ENCODE peak calls at places on chromosomes 1 and 21, in ten cellular contexts. Q, V, L, M, C, B, Z, X, G and Y are unnamed samples. For H3K27me3, the result is how much of the 10 kb centered on the place peaks cover.

GRCh38 chr1:3135073-3135745 is 66.2 kb downstream of the PRDM16 start:
- DNase-seq in Q (no peak), V (no peak), L (peak), M (no peak), C (no peak), B (no peak), Z (peak), X (no peak), G (peak), Y (no peak)

GRCh38 chr1:2381741-2382620 is 9.4 kb downstream of the MORN1 start:
- DNase-seq in Q (peak), V (peak), L (peak), M (peak), C (peak), B (peak), Z (peak), X (peak), G (peak), Y (peak)

GRCh38 chr1:36123357-36123756 is 1.7 kb downstream of the COL8A2 start:
- DNase-seq in Q (no peak), V (no peak), L (no peak), M (no peak), C (no peak), B (no peak), Z (no peak), X (no peak), G (no peak), Y (no peak)

GRCh38 chr1:233340031-233340555 is 12.6 kb downstream of the MAP3K21 start:
- DNase-seq in Q (no peak), V (no peak), L (no peak), M (no peak), C (no peak), B (no peak), Z (no peak), X (no peak), G (no peak), Y (no peak)

GRCh38 chr1:222073307-222073995 is 331.6 kb upstream of the DUSP10 start:
- DNase-seq in Q (no peak), V (no peak), L (no peak), M (peak), C (peak), B (peak), Z (no peak), X (no peak), G (peak), Y (no peak)

GRCh38 chr1:222243902-222244301 is 304.0 kb downstream of the HHIPL2 start:
- DNase-seq in Q (no peak), V (no peak), L (no peak), M (no peak), C (no peak), B (peak), Z (no peak), X (no peak), G (no peak), Y (no peak)

GRCh38 chr1:9121891-9122409 is 7.0 kb downstream of the GPR157 start:
- DNase-seq in Q (no peak), V (no peak), L (no peak), M (no peak), C (no peak), B (no peak), Z (no peak), X (no peak), G (no peak), Y (no peak)

GRCh38 chr1:117757668-117758067 is 151.8 kb downstream of the TENT5C start:
- DNase-seq in Q (no peak), V (no peak), L (no peak), M (peak), C (peak), B (peak), Z (no peak), X (no peak), G (no peak), Y (no peak)

GRCh38 chr1:213693864-213694263 is 293.9 kb upstream of the PROX1 start:
- DNase-seq in Q (no peak), V (no peak), L (no peak), M (no peak), C (no peak), B (no peak), Z (no peak), X (no peak), G (peak), Y (no peak)

GRCh38 chr1:35808376-35809155 is 750 bp downstream of the AGO4 start:
- DNase-seq in Q (peak), V (peak), L (peak), M (peak), C (peak), B (peak), Z (no peak), X (no peak), G (peak), Y (peak)

GRCh38 chr1:202143768-202144509 is 598 bp downstream of the ARL8A start:
- DNase-seq in Q (peak), V (peak), L (no peak), M (peak), C (peak), B (no peak), Z (peak), X (no peak), G (peak), Y (no peak)

GRCh38 chr1:58989845-58990244 is 206.0 kb upstream of the JUN start:
- DNase-seq in Q (no peak), V (no peak), L (no peak), M (no peak), C (no peak), B (no peak), Z (no peak), X (no peak), G (no peak), Y (no peak)

GRCh38 chr1:116133696-116134095 is 22.5 kb downstream of the MAB21L3 start:
- DNase-seq in Q (no peak), V (no peak), L (no peak), M (no peak), C (no peak), B (no peak), Z (no peak), X (no peak), G (no peak), Y (no peak)

GRCh38 chr1:97243973-97244560 is 522.5 kb downstream of the PTBP2 start:
- DNase-seq in Q (no peak), V (no peak), L (no peak), M (peak), C (peak), B (peak), Z (no peak), X (no peak), G (peak), Y (no peak)

GRCh38 chr21:33207471-33208149 is 22.1 kb upstream of the IFNAR2 start:
- DNase-seq in Q (peak), V (no peak), L (no peak), M (no peak), C (no peak), B (no peak), Z (no peak), X (no peak), G (no peak), Y (no peak)

GRCh38 chr1:81976539-81976938 is 175.8 kb downstream of the ADGRL2 start:
- DNase-seq in Q (no peak), V (no peak), L (no peak), M (no peak), C (no peak), B (no peak), Z (no peak), X (no peak), G (no peak), Y (no peak)

GRCh38 chr1:164836614-164837018 is 277.6 kb downstream of the PBX1 start:
- DNase-seq in Q (no peak), V (no peak), L (no peak), M (no peak), C (peak), B (no peak), Z (no peak), X (no peak), G (no peak), Y (no peak)

GRCh38 chr1:21638531-21639341 is 30.4 kb downstream of the RAP1GAP start:
- DNase-seq in Q (no peak), V (no peak), L (peak), M (peak), C (no peak), B (peak), Z (peak), X (peak), G (peak), Y (no peak)

GRCh38 chr21:45867041-45867630 is 114.4 kb upstream of the COL6A1 start:
- DNase-seq in Q (no peak), V (no peak), L (peak), M (no peak), C (no peak), B (no peak), Z (no peak), X (no peak), G (no peak), Y (no peak)

GRCh38 chr1:101373570-101373969 is 136.8 kb downstream of the S1PR1 start:
- DNase-seq in Q (no peak), V (no peak), L (no peak), M (no peak), C (no peak), B (no peak), Z (no peak), X (no peak), G (no peak), Y (no peak)

GRCh38 chr1:71859806-71860205 is 422.5 kb downstream of the NEGR1 start:
- DNase-seq in Q (no peak), V (no peak), L (no peak), M (no peak), C (no peak), B (no peak), Z (no peak), X (no peak), G (no peak), Y (no peak)

GRCh38 chr1:22143065-22143514 is at the start of gene WNT4:
- DNase-seq in Q (peak), V (peak), L (peak), M (no peak), C (peak), B (peak), Z (peak), X (no peak), G (peak), Y (no peak)

GRCh38 chr1:158809862-158810261 is 21.3 kb upstream of the MNDA start:
- DNase-seq in Q (no peak), V (no peak), L (no peak), M (no peak), C (no peak), B (no peak), Z (no peak), X (no peak), G (no peak), Y (no peak)

GRCh38 chr1:225466848-225467192 is 39.0 kb upstream of the LBR start:
- DNase-seq in Q (no peak), V (no peak), L (no peak), M (no peak), C (no peak), B (no peak), Z (peak), X (no peak), G (no peak), Y (peak)

GRCh38 chr1:7679873-7680790 is 91.0 kb upstream of the VAMP3 start:
- DNase-seq in Q (peak), V (peak), L (peak), M (peak), C (peak), B (no peak), Z (peak), X (no peak), G (peak), Y (no peak)

GRCh38 chr1:41493117-41493536 is 8.6 kb upstream of the EDN2 start:
- DNase-seq in Q (no peak), V (no peak), L (no peak), M (peak), C (peak), B (peak), Z (no peak), X (no peak), G (no peak), Y (no peak)

GRCh38 chr1:48536477-48536876 is 64.5 kb upstream of the SPATA6 start:
- DNase-seq in Q (no peak), V (no peak), L (no peak), M (no peak), C (no peak), B (peak), Z (no peak), X (no peak), G (no peak), Y (no peak)

GRCh38 chr1:208222376-208223110 is 21.6 kb downstream of the PLXNA2 start:
- DNase-seq in Q (no peak), V (no peak), L (no peak), M (no peak), C (no peak), B (no peak), Z (no peak), X (no peak), G (no peak), Y (no peak)

GRCh38 chr1:172533511-172534116 is 664 bp downstream of the SUCO start:
- DNase-seq in Q (peak), V (peak), L (peak), M (peak), C (peak), B (peak), Z (peak), X (peak), G (peak), Y (peak)

GRCh38 chr1:160061376-160062100 is 8.4 kb downstream of the KCNJ10 start:
- DNase-seq in Q (no peak), V (peak), L (no peak), M (no peak), C (no peak), B (no peak), Z (no peak), X (peak), G (peak), Y (no peak)

GRCh38 chr1:108584320-108584968 is 24.5 kb downstream of the EEIG2 start:
- DNase-seq in Q (no peak), V (no peak), L (no peak), M (no peak), C (no peak), B (peak), Z (no peak), X (no peak), G (no peak), Y (no peak)
- H3K27ac ChIP-seq in Q (no peak), V (no peak), L (peak), M (no peak), C (no peak), B (peak), Z (peak), X (peak), G (no peak), Y (peak)

DNA sequence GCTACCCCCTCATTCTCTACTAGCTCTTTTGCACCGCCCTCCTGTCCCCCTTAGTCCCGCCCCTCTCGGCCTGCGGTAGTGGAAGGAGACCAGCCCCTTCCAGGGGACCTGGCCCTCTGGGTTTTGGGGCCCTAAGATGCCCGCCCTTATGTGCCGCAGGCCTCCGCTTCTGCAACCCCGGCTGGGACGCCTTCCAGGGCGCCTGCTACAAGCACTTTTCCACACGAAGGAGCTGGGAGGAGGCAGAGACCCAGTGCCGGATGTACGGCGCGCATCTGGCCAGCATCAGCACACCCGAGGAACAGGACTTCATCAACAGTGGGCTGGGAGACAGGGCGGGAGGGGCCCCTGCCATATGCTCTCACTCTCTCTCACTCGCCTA is 14.9 kb downstream of the BCAN start:
- DNase-seq in Q (no peak), V (peak), L (no peak), M (peak), C (peak), B (no peak), Z (no peak), X (no peak), G (no peak), Y (peak)
- H3K27me3 ChIP-seq in Q (under half), V (under half), L (under half), M (half or more), C (half or more), B (under half), Z (under half), X (under half), G (under half), Y (under half)

GRCh38 chr1:152942161-152942560 is 4.8 kb upstream of the SPRR5 start:
- DNase-seq in Q (peak), V (no peak), L (no peak), M (no peak), C (no peak), B (no peak), Z (no peak), X (no peak), G (no peak), Y (no peak)

GRCh38 chr1:152946651-152947256 is at the start of gene SPRR5:
- DNase-seq in Q (no peak), V (no peak), L (no peak), M (no peak), C (no peak), B (no peak), Z (no peak), X (no peak), G (no peak), Y (no peak)

GRCh38 chr1:152940614-152941013 is 6.4 kb upstream of the SPRR5 start:
- DNase-seq in Q (peak), V (no peak), L (no peak), M (no peak), C (no peak), B (no peak), Z (no peak), X (no peak), G (no peak), Y (no peak)

GRCh38 chr1:152946248-152946647 is 758 bp upstream of the SPRR5 start:
- DNase-seq in Q (no peak), V (no peak), L (no peak), M (no peak), C (no peak), B (no peak), Z (no peak), X (no peak), G (no peak), Y (no peak)

DNA sequence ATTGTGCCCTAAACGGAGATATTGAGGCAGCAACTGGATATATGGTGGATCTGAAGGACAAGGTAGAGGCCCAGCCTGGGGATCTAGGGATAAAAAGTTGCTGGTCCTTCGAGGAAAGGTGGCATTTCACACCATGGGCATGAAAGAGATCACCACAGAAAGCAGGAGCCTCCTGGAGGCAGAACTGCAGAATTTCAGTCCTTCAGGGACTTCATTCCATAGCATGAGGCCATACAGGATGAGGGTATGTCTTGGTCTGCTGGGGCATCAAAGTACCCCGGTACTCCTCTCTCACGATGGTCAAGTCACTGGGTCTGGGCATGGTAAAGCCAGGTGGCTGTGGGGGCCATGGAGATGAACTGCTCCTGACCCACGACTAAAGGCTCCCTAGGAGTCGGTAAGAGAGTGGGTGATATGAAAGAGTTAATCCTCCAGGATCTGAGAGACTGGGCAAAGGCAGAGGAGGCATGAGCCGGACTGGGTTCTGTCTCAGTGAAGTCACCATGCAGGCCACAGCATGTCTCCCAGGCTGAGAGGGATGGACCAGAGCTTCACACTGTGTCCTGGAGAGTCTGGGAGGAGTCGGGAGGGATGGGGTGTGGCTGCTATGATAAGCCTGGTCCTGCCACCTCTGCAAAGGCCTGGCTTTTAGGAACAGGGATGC is 5.8 kb upstream of the SPRR5 start:
- DNase-seq in Q (no peak), V (no peak), L (no peak), M (no peak), C (no peak), B (no peak), Z (no peak), X (no peak), G (peak), Y (no peak)
- H3K27ac ChIP-seq in Q (no peak), V (no peak), L (no peak), M (no peak), C (no peak), B (no peak), Z (no peak), X (no peak), G (no peak), Y (no peak)

GRCh38 chr1:18646091-18646775 is 15.6 kb downstream of the PAX7 start:
- DNase-seq in Q (no peak), V (no peak), L (no peak), M (no peak), C (no peak), B (no peak), Z (no peak), X (no peak), G (no peak), Y (no peak)
- H3K27me3 ChIP-seq in Q (under half), V (half or more), L (half or more), M (half or more), C (half or more), B (half or more), Z (under half), X (under half), G (half or more), Y (under half)

DNA sequence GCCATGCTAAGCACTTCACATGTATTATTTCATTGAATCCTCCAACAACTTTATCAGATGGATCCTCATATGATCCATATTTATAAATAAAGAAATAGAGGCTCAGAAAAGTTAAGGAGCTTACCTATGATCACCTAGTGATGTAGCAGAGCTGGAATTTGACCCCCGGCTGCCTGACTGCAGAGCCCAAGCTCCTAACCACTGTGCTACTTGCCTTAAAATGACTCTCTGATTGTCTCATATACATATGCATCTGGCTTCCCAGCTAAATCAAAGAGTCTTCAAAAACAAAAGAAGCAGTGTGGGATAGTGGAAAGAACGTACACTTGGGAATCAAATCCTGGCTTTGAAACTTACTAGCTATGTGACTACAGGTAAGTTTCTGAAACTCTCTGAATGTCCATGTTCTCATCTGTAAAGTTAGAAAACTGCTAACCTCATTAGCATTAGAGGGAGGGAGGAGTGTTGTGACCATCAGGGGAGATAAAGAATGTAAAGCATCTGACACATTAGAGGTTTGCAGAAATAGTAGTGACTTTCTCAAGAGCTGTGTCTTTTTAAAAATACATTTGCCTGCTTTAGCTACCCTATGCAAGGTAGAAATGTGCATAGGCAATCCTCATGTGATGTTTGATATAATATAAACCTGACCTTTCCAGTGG is 67.2 kb upstream of the BARHL2 start:
- DNase-seq in Q (no peak), V (no peak), L (no peak), M (no peak), C (no peak), B (no peak), Z (no peak), X (no peak), G (peak), Y (no peak)
- H3K27ac ChIP-seq in Q (no peak), V (no peak), L (no peak), M (no peak), C (no peak), B (no peak), Z (no peak), X (no peak), G (no peak), Y (no peak)

GRCh38 chr1:10865518-10866313 is 69.3 kb upstream of the CASZ1 start:
- DNase-seq in Q (no peak), V (no peak), L (no peak), M (no peak), C (no peak), B (no peak), Z (no peak), X (no peak), G (no peak), Y (no peak)
- H3K27me3 ChIP-seq in Q (under half), V (under half), L (under half), M (half or more), C (under half), B (under half), Z (under half), X (under half), G (under half), Y (under half)